ENCODE peak calls at places on chromosomes 16 and 17, in seven cellular contexts. One of them, this sample, is unnamed.

GRCh38 chr16:81703177-81704155 is 75.6 kb upstream of the PLCG2 start:
- DNase-seq in mesendoderm: no peak
- DNase-seq in H1: no peak
- DNase-seq in IMR-90: peak
- DNase-seq in trophoblast cell: peak
- DNase-seq in neuronal stem cell: no peak
- DNase-seq in mesenchymal stem cell: peak
- DNase-seq in this sample: no peak

GRCh38 chr17:45851873-45852272 is 7.2 kb downstream of the SPPL2C start:
- DNase-seq in trophoblast cell: no peak
- DNase-seq in mesendoderm: no peak
- DNase-seq in mesenchymal stem cell: no peak
- DNase-seq in neuronal stem cell: no peak
- DNase-seq in H1: no peak
- DNase-seq in IMR-90: no peak
- DNase-seq in this sample: no peak

GRCh38 chr17:46769531-46770438 is 48.7 kb downstream of the WNT3 start:
- DNase-seq in mesenchymal stem cell: no peak
- DNase-seq in IMR-90: no peak
- DNase-seq in H1: no peak
- DNase-seq in trophoblast cell: no peak
- DNase-seq in neuronal stem cell: no peak
- DNase-seq in mesendoderm: no peak
- DNase-seq in this sample: peak

GRCh38 chr16:80009971-80010659 is 409.6 kb upstream of the MAF start:
- DNase-seq in neuronal stem cell: no peak
- DNase-seq in trophoblast cell: no peak
- DNase-seq in H1: no peak
- DNase-seq in mesendoderm: no peak
- DNase-seq in IMR-90: no peak
- DNase-seq in mesenchymal stem cell: peak
- DNase-seq in this sample: no peak

GRCh38 chr16:24776486-24777220 is 47.2 kb downstream of the TNRC6A start:
- DNase-seq in IMR-90: peak
- DNase-seq in H1: no peak
- DNase-seq in mesenchymal stem cell: no peak
- DNase-seq in mesendoderm: no peak
- DNase-seq in neuronal stem cell: no peak
- DNase-seq in trophoblast cell: no peak
- DNase-seq in this sample: no peak

GRCh38 chr16:86508947-86509758 is 1.2 kb upstream of the FOXF1 start:
- DNase-seq in H1: no peak
- DNase-seq in neuronal stem cell: peak
- DNase-seq in trophoblast cell: no peak
- DNase-seq in mesenchymal stem cell: peak
- DNase-seq in mesendoderm: peak
- DNase-seq in IMR-90: peak
- DNase-seq in this sample: peak

GRCh38 chr17:77306048-77306789 is 165.4 kb downstream of the SEC14L1 start:
- DNase-seq in mesendoderm: no peak
- DNase-seq in IMR-90: no peak
- DNase-seq in mesenchymal stem cell: no peak
- DNase-seq in trophoblast cell: no peak
- DNase-seq in neuronal stem cell: no peak
- DNase-seq in H1: no peak
- DNase-seq in this sample: no peak

GRCh38 chr16:86669937-86670772 is 91.8 kb downstream of the FOXL1 start:
- DNase-seq in H1: no peak
- DNase-seq in IMR-90: peak
- DNase-seq in mesendoderm: no peak
- DNase-seq in neuronal stem cell: no peak
- DNase-seq in mesenchymal stem cell: peak
- DNase-seq in trophoblast cell: no peak
- DNase-seq in this sample: no peak

GRCh38 chr17:82918508-82918907 is 78.7 kb upstream of the ZNF750 start:
- DNase-seq in trophoblast cell: no peak
- DNase-seq in H1: no peak
- DNase-seq in IMR-90: no peak
- DNase-seq in mesendoderm: no peak
- DNase-seq in mesenchymal stem cell: no peak
- DNase-seq in neuronal stem cell: no peak
- DNase-seq in this sample: no peak

GRCh38 chr17:16449121-16449570 is 33.8 kb downstream of the TRPV2 start:
- DNase-seq in IMR-90: peak
- DNase-seq in H1: no peak
- DNase-seq in neuronal stem cell: no peak
- DNase-seq in mesenchymal stem cell: peak
- DNase-seq in mesendoderm: no peak
- DNase-seq in trophoblast cell: no peak
- DNase-seq in this sample: no peak

GRCh38 chr16:86291491-86291890 is 218.8 kb upstream of the FOXF1 start:
- DNase-seq in H1: no peak
- DNase-seq in mesenchymal stem cell: no peak
- DNase-seq in neuronal stem cell: no peak
- DNase-seq in mesendoderm: no peak
- DNase-seq in trophoblast cell: no peak
- DNase-seq in IMR-90: no peak
- DNase-seq in this sample: no peak

GRCh38 chr16:67707210-67707609 is 11.9 kb downstream of the GFOD2 start:
- DNase-seq in H1: no peak
- DNase-seq in mesendoderm: no peak
- DNase-seq in IMR-90: no peak
- DNase-seq in mesenchymal stem cell: no peak
- DNase-seq in neuronal stem cell: no peak
- DNase-seq in trophoblast cell: no peak
- DNase-seq in this sample: no peak

GRCh38 chr17:32350662-32351418 is 883 bp downstream of the ZNF207 start:
- DNase-seq in IMR-90: peak
- DNase-seq in trophoblast cell: peak
- DNase-seq in mesendoderm: peak
- DNase-seq in mesenchymal stem cell: peak
- DNase-seq in neuronal stem cell: no peak
- DNase-seq in H1: no peak
- DNase-seq in this sample: no peak

GRCh38 chr16:78894872-78895271 is 705.7 kb downstream of the MAF start:
- DNase-seq in trophoblast cell: no peak
- DNase-seq in H1: no peak
- DNase-seq in mesenchymal stem cell: no peak
- DNase-seq in neuronal stem cell: no peak
- DNase-seq in IMR-90: no peak
- DNase-seq in mesendoderm: no peak
- DNase-seq in this sample: no peak

GRCh38 chr16:67198238-67198734 is 645 bp upstream of the ELMO3 start:
- DNase-seq in trophoblast cell: peak
- DNase-seq in mesendoderm: peak
- DNase-seq in neuronal stem cell: no peak
- DNase-seq in IMR-90: peak
- DNase-seq in H1: no peak
- DNase-seq in mesenchymal stem cell: peak
- DNase-seq in this sample: peak

GRCh38 chr17:7263071-7263800 is 958 bp upstream of the CLDN7 start:
- DNase-seq in H1: no peak
- DNase-seq in neuronal stem cell: no peak
- DNase-seq in mesenchymal stem cell: no peak
- DNase-seq in trophoblast cell: peak
- DNase-seq in mesendoderm: peak
- DNase-seq in IMR-90: no peak
- DNase-seq in this sample: peak

GRCh38 chr16:69932691-69933392 is 18.3 kb upstream of the CLEC18A start:
- DNase-seq in H1: no peak
- DNase-seq in trophoblast cell: no peak
- DNase-seq in neuronal stem cell: no peak
- DNase-seq in IMR-90: no peak
- DNase-seq in mesenchymal stem cell: no peak
- DNase-seq in mesendoderm: no peak
- DNase-seq in this sample: no peak

GRCh38 chr17:59425085-59425901 is 93.8 kb downstream of the YPEL2 start:
- DNase-seq in trophoblast cell: peak
- DNase-seq in mesenchymal stem cell: peak
- DNase-seq in mesendoderm: peak
- DNase-seq in neuronal stem cell: no peak
- DNase-seq in H1: no peak
- DNase-seq in IMR-90: peak
- DNase-seq in this sample: no peak

GRCh38 chr17:5380491-5381135 is 38.8 kb downstream of the NUP88 start:
- DNase-seq in trophoblast cell: no peak
- DNase-seq in mesenchymal stem cell: no peak
- DNase-seq in mesendoderm: no peak
- DNase-seq in H1: no peak
- DNase-seq in IMR-90: no peak
- DNase-seq in neuronal stem cell: no peak
- DNase-seq in this sample: no peak

GRCh38 chr16:78570409-78571141 is 471.1 kb downstream of the WWOX start:
- DNase-seq in trophoblast cell: no peak
- DNase-seq in IMR-90: no peak
- DNase-seq in mesenchymal stem cell: no peak
- DNase-seq in neuronal stem cell: no peak
- DNase-seq in H1: no peak
- DNase-seq in mesendoderm: no peak
- DNase-seq in this sample: no peak

DNA sequence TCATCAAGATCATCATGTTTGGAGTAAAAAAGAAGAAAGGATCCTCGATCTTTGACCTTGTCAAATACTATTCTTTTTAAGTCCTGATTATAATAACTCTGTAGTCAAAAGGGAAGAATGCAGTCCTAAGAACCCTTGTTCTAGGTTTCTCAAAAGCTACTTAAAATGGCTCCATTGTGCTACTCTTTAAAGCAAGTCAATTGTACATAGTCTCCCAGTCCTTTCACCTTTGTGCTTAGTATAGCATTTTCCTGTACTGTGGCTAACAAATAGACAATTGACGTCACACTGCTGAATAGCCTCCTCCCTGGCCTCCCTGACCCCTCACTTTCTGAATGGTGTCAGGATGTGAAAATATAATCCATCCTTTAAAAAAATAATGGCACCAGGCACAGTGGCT is 172.9 kb downstream of the AATF start:
- DNase-seq in IMR-90: no peak
- DNase-seq in H1: no peak
- DNase-seq in mesendoderm: no peak
- DNase-seq in trophoblast cell: no peak
- DNase-seq in neuronal stem cell: no peak
- DNase-seq in mesenchymal stem cell: no peak
- DNase-seq in this sample: no peak
- H4K8ac ChIP-seq in IMR-90: no peak
- H4K8ac ChIP-seq in H1: no peak
- H4K8ac ChIP-seq in mesendoderm: no peak
- H4K8ac ChIP-seq in trophoblast cell: no peak
- H4K8ac ChIP-seq in neuronal stem cell: peak
- H4K8ac ChIP-seq in mesenchymal stem cell: no peak
- H4K8ac ChIP-seq in this sample: no peak

DNA sequence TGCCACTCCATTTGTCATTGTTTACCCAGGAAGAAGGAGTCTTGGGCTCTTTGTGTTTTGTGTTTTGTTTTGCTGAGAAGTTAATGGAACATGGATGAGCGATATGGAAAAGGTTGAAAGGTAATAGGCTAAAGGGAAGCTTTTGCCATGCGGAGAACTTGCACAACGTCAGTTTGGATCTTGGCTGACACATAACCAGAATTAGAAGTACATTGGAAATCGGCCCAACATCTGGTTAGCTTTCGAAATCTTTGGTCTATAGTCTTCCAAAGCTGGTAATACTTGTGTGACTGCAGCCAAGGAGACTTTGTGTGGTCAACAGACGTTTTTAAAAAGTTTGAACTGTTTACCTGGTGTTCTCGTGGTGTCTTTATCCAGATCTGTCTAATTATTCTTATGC is 89.6 kb downstream of the CLEC16A start:
- DNase-seq in IMR-90: peak
- DNase-seq in neuronal stem cell: no peak
- DNase-seq in mesenchymal stem cell: peak
- DNase-seq in mesendoderm: no peak
- DNase-seq in H1: no peak
- DNase-seq in trophoblast cell: no peak
- DNase-seq in this sample: no peak
- H4K8ac ChIP-seq in IMR-90: peak
- H4K8ac ChIP-seq in neuronal stem cell: no peak
- H4K8ac ChIP-seq in mesenchymal stem cell: no peak
- H4K8ac ChIP-seq in mesendoderm: no peak
- H4K8ac ChIP-seq in H1: no peak
- H4K8ac ChIP-seq in trophoblast cell: no peak
- H4K8ac ChIP-seq in this sample: no peak

GRCh38 chr16:59192551-59193199 is 458.6 kb upstream of the GOT2 start:
- DNase-seq in neuronal stem cell: peak
- DNase-seq in trophoblast cell: no peak
- DNase-seq in IMR-90: peak
- DNase-seq in H1: no peak
- DNase-seq in mesendoderm: peak
- DNase-seq in mesenchymal stem cell: peak
- DNase-seq in this sample: peak

GRCh38 chr16:59201160-59201559 is 467.0 kb upstream of the GOT2 start:
- DNase-seq in neuronal stem cell: no peak
- DNase-seq in trophoblast cell: no peak
- DNase-seq in mesendoderm: no peak
- DNase-seq in mesenchymal stem cell: no peak
- DNase-seq in IMR-90: no peak
- DNase-seq in H1: no peak
- DNase-seq in this sample: no peak

GRCh38 chr16:59198487-59198886 is 464.4 kb upstream of the GOT2 start:
- DNase-seq in trophoblast cell: no peak
- DNase-seq in mesendoderm: no peak
- DNase-seq in IMR-90: no peak
- DNase-seq in neuronal stem cell: no peak
- DNase-seq in mesenchymal stem cell: no peak
- DNase-seq in H1: no peak
- DNase-seq in this sample: no peak

GRCh38 chr16:59195242-59195641 is 461.1 kb upstream of the GOT2 start:
- DNase-seq in mesenchymal stem cell: no peak
- DNase-seq in H1: no peak
- DNase-seq in neuronal stem cell: no peak
- DNase-seq in IMR-90: no peak
- DNase-seq in trophoblast cell: no peak
- DNase-seq in mesendoderm: no peak
- DNase-seq in this sample: no peak
- H4K8ac ChIP-seq in mesenchymal stem cell: no peak
- H4K8ac ChIP-seq in H1: no peak
- H4K8ac ChIP-seq in neuronal stem cell: no peak
- H4K8ac ChIP-seq in IMR-90: no peak
- H4K8ac ChIP-seq in trophoblast cell: no peak
- H4K8ac ChIP-seq in mesendoderm: no peak
- H4K8ac ChIP-seq in this sample: no peak

GRCh38 chr16:49644143-49644460 is 211.8 kb downstream of the ZNF423 start:
- DNase-seq in IMR-90: no peak
- DNase-seq in mesenchymal stem cell: peak
- DNase-seq in neuronal stem cell: no peak
- DNase-seq in trophoblast cell: no peak
- DNase-seq in mesendoderm: peak
- DNase-seq in H1: no peak
- DNase-seq in this sample: no peak
- H4K8ac ChIP-seq in IMR-90: peak
- H4K8ac ChIP-seq in mesenchymal stem cell: peak
- H4K8ac ChIP-seq in neuronal stem cell: no peak
- H4K8ac ChIP-seq in trophoblast cell: no peak
- H4K8ac ChIP-seq in mesendoderm: no peak
- H4K8ac ChIP-seq in H1: no peak
- H4K8ac ChIP-seq in this sample: no peak

This sample was measured in H9.